ENCODE peak calls at places on chromosomes 16 and 17, in eight cellular contexts. One of them, this sample, is unnamed.

GRCh38 chr16:11681526-11681925 is 13.3 kb downstream of the SNN start:
- DNase-seq in NCI-H1436: no peak
- DNase-seq in occipital lobe: no peak
- DNase-seq in activated CD4-positive, alpha-beta T cell treated with anti-CD3 and anti-CD28 coated beads, Interleukin-2, amount 50 U/mL, for 1 hour: no peak
- DNase-seq in HepG2: no peak
- DNase-seq in Right ventricle myocardium superior: no peak
- DNase-seq in non-pigmented ciliary epithelial cell: no peak
- DNase-seq in A549: no peak
- DNase-seq in this sample: no peak

GRCh38 chr17:73352261-73352660 is 40.5 kb upstream of the CDC42EP4 start:
- DNase-seq in A549: no peak
- DNase-seq in NCI-H1436: no peak
- DNase-seq in activated CD4-positive, alpha-beta T cell treated with anti-CD3 and anti-CD28 coated beads, Interleukin-2, amount 50 U/mL, for 1 hour: no peak
- DNase-seq in HepG2: no peak
- DNase-seq in occipital lobe: no peak
- DNase-seq in non-pigmented ciliary epithelial cell: no peak
- DNase-seq in Right ventricle myocardium superior: no peak
- DNase-seq in this sample: no peak

GRCh38 chr16:67279296-67280089 is at the start of gene PLEKHG4:
- DNase-seq in Right ventricle myocardium superior: peak; percentile 84
- DNase-seq in non-pigmented ciliary epithelial cell: no peak
- DNase-seq in HepG2: peak; percentile 69
- DNase-seq in NCI-H1436: peak; percentile 84
- DNase-seq in A549: peak; percentile 86
- DNase-seq in activated CD4-positive, alpha-beta T cell treated with anti-CD3 and anti-CD28 coated beads, Interleukin-2, amount 50 U/mL, for 1 hour: peak; percentile 78
- DNase-seq in occipital lobe: no peak
- DNase-seq in this sample: peak; percentile 64

GRCh38 chr17:63930951-63931575 is 1.1 kb downstream of the CD79B start:
- DNase-seq in A549: no peak
- DNase-seq in occipital lobe: no peak
- DNase-seq in HepG2: no peak
- DNase-seq in non-pigmented ciliary epithelial cell: no peak
- DNase-seq in NCI-H1436: no peak
- DNase-seq in activated CD4-positive, alpha-beta T cell treated with anti-CD3 and anti-CD28 coated beads, Interleukin-2, amount 50 U/mL, for 1 hour: peak; percentile 51
- DNase-seq in Right ventricle myocardium superior: peak; percentile 88
- DNase-seq in this sample: no peak

GRCh38 chr17:28547623-28548416 is 4.6 kb downstream of the UNC119 start:
- DNase-seq in HepG2: peak; percentile 60
- DNase-seq in occipital lobe: peak; percentile 40
- DNase-seq in NCI-H1436: peak; percentile 56
- DNase-seq in A549: peak; percentile 87
- DNase-seq in activated CD4-positive, alpha-beta T cell treated with anti-CD3 and anti-CD28 coated beads, Interleukin-2, amount 50 U/mL, for 1 hour: peak; percentile 51
- DNase-seq in Right ventricle myocardium superior: peak; percentile 83
- DNase-seq in non-pigmented ciliary epithelial cell: no peak
- DNase-seq in this sample: peak; percentile 43

GRCh38 chr17:46911311-46911710 is 11.6 kb upstream of the GOSR2 start:
- DNase-seq in NCI-H1436: no peak
- DNase-seq in non-pigmented ciliary epithelial cell: no peak
- DNase-seq in HepG2: no peak
- DNase-seq in Right ventricle myocardium superior: no peak
- DNase-seq in A549: no peak
- DNase-seq in activated CD4-positive, alpha-beta T cell treated with anti-CD3 and anti-CD28 coated beads, Interleukin-2, amount 50 U/mL, for 1 hour: no peak
- DNase-seq in occipital lobe: no peak
- DNase-seq in this sample: no peak

GRCh38 chr16:54282202-54282922 is 4.2 kb downstream of the IRX3 start:
- DNase-seq in non-pigmented ciliary epithelial cell: no peak
- DNase-seq in HepG2: no peak
- DNase-seq in NCI-H1436: no peak
- DNase-seq in Right ventricle myocardium superior: peak; percentile 77
- DNase-seq in occipital lobe: no peak
- DNase-seq in A549: peak; percentile 45
- DNase-seq in activated CD4-positive, alpha-beta T cell treated with anti-CD3 and anti-CD28 coated beads, Interleukin-2, amount 50 U/mL, for 1 hour: no peak
- DNase-seq in this sample: no peak

GRCh38 chr17:37551788-37552187 is 57.4 kb downstream of the SYNRG start:
- DNase-seq in non-pigmented ciliary epithelial cell: no peak
- DNase-seq in HepG2: no peak
- DNase-seq in NCI-H1436: no peak
- DNase-seq in occipital lobe: no peak
- DNase-seq in activated CD4-positive, alpha-beta T cell treated with anti-CD3 and anti-CD28 coated beads, Interleukin-2, amount 50 U/mL, for 1 hour: no peak
- DNase-seq in Right ventricle myocardium superior: no peak
- DNase-seq in A549: no peak
- DNase-seq in this sample: no peak

GRCh38 chr16:54429029-54429428 is 142.4 kb upstream of the IRX3 start:
- DNase-seq in Right ventricle myocardium superior: no peak
- DNase-seq in non-pigmented ciliary epithelial cell: no peak
- DNase-seq in A549: no peak
- DNase-seq in activated CD4-positive, alpha-beta T cell treated with anti-CD3 and anti-CD28 coated beads, Interleukin-2, amount 50 U/mL, for 1 hour: no peak
- DNase-seq in occipital lobe: no peak
- DNase-seq in NCI-H1436: no peak
- DNase-seq in HepG2: no peak
- DNase-seq in this sample: no peak

GRCh38 chr17:67534941-67535340 is 157.9 kb downstream of the PITPNC1 start:
- DNase-seq in Right ventricle myocardium superior: no peak
- DNase-seq in A549: no peak
- DNase-seq in occipital lobe: no peak
- DNase-seq in non-pigmented ciliary epithelial cell: no peak
- DNase-seq in HepG2: no peak
- DNase-seq in NCI-H1436: no peak
- DNase-seq in activated CD4-positive, alpha-beta T cell treated with anti-CD3 and anti-CD28 coated beads, Interleukin-2, amount 50 U/mL, for 1 hour: no peak
- DNase-seq in this sample: no peak

GRCh38 chr16:4957420-4957719 is 760 bp upstream of the SEC14L5 start:
- DNase-seq in occipital lobe: no peak
- DNase-seq in NCI-H1436: no peak
- DNase-seq in non-pigmented ciliary epithelial cell: no peak
- DNase-seq in HepG2: no peak
- DNase-seq in activated CD4-positive, alpha-beta T cell treated with anti-CD3 and anti-CD28 coated beads, Interleukin-2, amount 50 U/mL, for 1 hour: no peak
- DNase-seq in Right ventricle myocardium superior: no peak
- DNase-seq in A549: no peak
- DNase-seq in this sample: no peak

GRCh38 chr16:19886061-19886792 is 1.6 kb upstream of the GPRC5B start:
- DNase-seq in NCI-H1436: peak; percentile 59
- DNase-seq in non-pigmented ciliary epithelial cell: peak; percentile 43
- DNase-seq in A549: peak; percentile 88
- DNase-seq in occipital lobe: peak; percentile 67
- DNase-seq in Right ventricle myocardium superior: peak; percentile 85
- DNase-seq in HepG2: peak; percentile 76
- DNase-seq in activated CD4-positive, alpha-beta T cell treated with anti-CD3 and anti-CD28 coated beads, Interleukin-2, amount 50 U/mL, for 1 hour: peak; percentile 80
- DNase-seq in this sample: peak; percentile 71

GRCh38 chr17:59620518-59621259 is 994 bp downstream of the CLTC start:
- DNase-seq in Right ventricle myocardium superior: no peak
- DNase-seq in occipital lobe: peak; percentile 6
- DNase-seq in activated CD4-positive, alpha-beta T cell treated with anti-CD3 and anti-CD28 coated beads, Interleukin-2, amount 50 U/mL, for 1 hour: peak; percentile 45
- DNase-seq in A549: peak; percentile 60
- DNase-seq in HepG2: peak; percentile 49
- DNase-seq in non-pigmented ciliary epithelial cell: no peak
- DNase-seq in NCI-H1436: peak; percentile 46
- DNase-seq in this sample: peak; percentile 20

GRCh38 chr16:85659336-85659735 is 29.4 kb downstream of the GINS2 start:
- DNase-seq in HepG2: no peak
- DNase-seq in A549: no peak
- DNase-seq in Right ventricle myocardium superior: peak; percentile 31
- DNase-seq in non-pigmented ciliary epithelial cell: no peak
- DNase-seq in occipital lobe: no peak
- DNase-seq in activated CD4-positive, alpha-beta T cell treated with anti-CD3 and anti-CD28 coated beads, Interleukin-2, amount 50 U/mL, for 1 hour: no peak
- DNase-seq in NCI-H1436: no peak
- DNase-seq in this sample: no peak

GRCh38 chr16:29815032-29815721 is 775 bp upstream of the PAGR1 start:
- DNase-seq in HepG2: no peak
- DNase-seq in NCI-H1436: peak; percentile 56
- DNase-seq in occipital lobe: no peak
- DNase-seq in non-pigmented ciliary epithelial cell: no peak
- DNase-seq in Right ventricle myocardium superior: peak; percentile 68
- DNase-seq in A549: no peak
- DNase-seq in activated CD4-positive, alpha-beta T cell treated with anti-CD3 and anti-CD28 coated beads, Interleukin-2, amount 50 U/mL, for 1 hour: peak; percentile 56
- DNase-seq in this sample: no peak

GRCh38 chr17:39767147-39767546 is 29.4 kb downstream of the GRB7 start:
- DNase-seq in occipital lobe: no peak
- DNase-seq in NCI-H1436: no peak
- DNase-seq in activated CD4-positive, alpha-beta T cell treated with anti-CD3 and anti-CD28 coated beads, Interleukin-2, amount 50 U/mL, for 1 hour: no peak
- DNase-seq in non-pigmented ciliary epithelial cell: no peak
- DNase-seq in HepG2: no peak
- DNase-seq in A549: no peak
- DNase-seq in Right ventricle myocardium superior: no peak
- DNase-seq in this sample: no peak

GRCh38 chr17:74213897-74214386 is 571 bp downstream of the TTYH2 start:
- DNase-seq in non-pigmented ciliary epithelial cell: no peak
- DNase-seq in NCI-H1436: no peak
- DNase-seq in Right ventricle myocardium superior: peak; percentile 65
- DNase-seq in activated CD4-positive, alpha-beta T cell treated with anti-CD3 and anti-CD28 coated beads, Interleukin-2, amount 50 U/mL, for 1 hour: peak; percentile 7
- DNase-seq in HepG2: no peak
- DNase-seq in occipital lobe: no peak
- DNase-seq in A549: no peak
- DNase-seq in this sample: no peak

GRCh38 chr17:79606487-79606886 is 4.4 kb downstream of the RBFOX3 start:
- DNase-seq in A549: no peak
- DNase-seq in HepG2: no peak
- DNase-seq in activated CD4-positive, alpha-beta T cell treated with anti-CD3 and anti-CD28 coated beads, Interleukin-2, amount 50 U/mL, for 1 hour: no peak
- DNase-seq in occipital lobe: no peak
- DNase-seq in NCI-H1436: no peak
- DNase-seq in Right ventricle myocardium superior: no peak
- DNase-seq in non-pigmented ciliary epithelial cell: no peak
- DNase-seq in this sample: no peak

GRCh38 chr16:14455577-14455976 is 174.5 kb downstream of the PARN start:
- DNase-seq in HepG2: peak; percentile 18
- DNase-seq in activated CD4-positive, alpha-beta T cell treated with anti-CD3 and anti-CD28 coated beads, Interleukin-2, amount 50 U/mL, for 1 hour: no peak
- DNase-seq in non-pigmented ciliary epithelial cell: no peak
- DNase-seq in occipital lobe: no peak
- DNase-seq in Right ventricle myocardium superior: no peak
- DNase-seq in A549: peak; percentile 40
- DNase-seq in NCI-H1436: no peak
- DNase-seq in this sample: no peak

GRCh38 chr17:16908282-16908681 is 63.6 kb downstream of the TNFRSF13B start:
- DNase-seq in HepG2: no peak
- DNase-seq in non-pigmented ciliary epithelial cell: no peak
- DNase-seq in A549: no peak
- DNase-seq in Right ventricle myocardium superior: no peak
- DNase-seq in occipital lobe: no peak
- DNase-seq in NCI-H1436: no peak
- DNase-seq in activated CD4-positive, alpha-beta T cell treated with anti-CD3 and anti-CD28 coated beads, Interleukin-2, amount 50 U/mL, for 1 hour: no peak
- DNase-seq in this sample: no peak

GRCh38 chr17:55295411-55296170 is 30.8 kb downstream of the HLF start:
- DNase-seq in activated CD4-positive, alpha-beta T cell treated with anti-CD3 and anti-CD28 coated beads, Interleukin-2, amount 50 U/mL, for 1 hour: peak; percentile 56
- DNase-seq in non-pigmented ciliary epithelial cell: no peak
- DNase-seq in A549: peak; percentile 68
- DNase-seq in Right ventricle myocardium superior: no peak
- DNase-seq in occipital lobe: peak; percentile 33
- DNase-seq in NCI-H1436: peak; percentile 54
- DNase-seq in HepG2: peak; percentile 77
- DNase-seq in this sample: peak; percentile 51

GRCh38 chr17:10772425-10773380 is 31.2 kb downstream of the TMEM238L start:
- DNase-seq in occipital lobe: no peak
- DNase-seq in HepG2: peak; percentile 33
- DNase-seq in Right ventricle myocardium superior: no peak
- DNase-seq in activated CD4-positive, alpha-beta T cell treated with anti-CD3 and anti-CD28 coated beads, Interleukin-2, amount 50 U/mL, for 1 hour: peak; percentile 9
- DNase-seq in non-pigmented ciliary epithelial cell: no peak
- DNase-seq in NCI-H1436: no peak
- DNase-seq in A549: peak; percentile 64
- DNase-seq in this sample: no peak

GRCh38 chr17:302300-302698 is 50.3 kb downstream of the RPH3AL start:
- DNase-seq in Right ventricle myocardium superior: peak; percentile 46
- DNase-seq in HepG2: no peak
- DNase-seq in A549: no peak
- DNase-seq in occipital lobe: no peak
- DNase-seq in NCI-H1436: no peak
- DNase-seq in activated CD4-positive, alpha-beta T cell treated with anti-CD3 and anti-CD28 coated beads, Interleukin-2, amount 50 U/mL, for 1 hour: no peak
- DNase-seq in non-pigmented ciliary epithelial cell: no peak
- DNase-seq in this sample: no peak

This sample was measured in NCI-H774.